ENCODE peak calls at places on chromosomes 16 and 17, in four cellular contexts. U is IMR-90, Z is PC-9, W is endothelial cell of umbilical vein. R is an unnamed sample. For H4K20me1, the result is how much of the 10 kb centered on the place peaks cover.

GRCh38 chr17:68421486-68421885 is 35.8 kb downstream of the WIPI1 start:
- DNase-seq in U (no peak), W (no peak), Z (no peak), R (no peak)

GRCh38 chr17:5813357-5813756 is 229.0 kb upstream of the NLRP1 start:
- DNase-seq in W (no peak), U (no peak), Z (no peak), R (no peak)

GRCh38 chr16:84960942-84961341 is 50.4 kb downstream of the ZDHHC7 start:
- DNase-seq in U (no peak), Z (peak), W (no peak), R (no peak)

GRCh38 chr17:77365584-77366186 is 224.9 kb downstream of the SEC14L1 start:
- DNase-seq in Z (peak), U (peak), W (peak), R (peak)

GRCh38 chr16:69762843-69763556 is 868 bp downstream of the WWP2 start:
- DNase-seq in W (peak), Z (no peak), U (peak), R (peak)

GRCh38 chr17:9406046-9406631 is 169.5 kb downstream of the STX8 start:
- DNase-seq in U (peak), W (no peak), Z (no peak), R (no peak)

GRCh38 chr17:29533976-29534375 is 32.9 kb downstream of the ABHD15 start:
- DNase-seq in Z (no peak), W (no peak), U (no peak), R (no peak)

GRCh38 chr16:985237-985636 is 3.7 kb downstream of the SOX8 start:
- DNase-seq in U (no peak), W (no peak), Z (no peak), R (no peak)

GRCh38 chr16:81649561-81649960 is 129.5 kb upstream of the PLCG2 start:
- DNase-seq in U (peak), Z (no peak), W (no peak), R (no peak)

GRCh38 chr17:10171057-10171456 is 27.3 kb downstream of the GAS7 start:
- DNase-seq in W (no peak), Z (no peak), U (no peak), R (no peak)

GRCh38 chr16:81889896-81890634 is 111.0 kb downstream of the PLCG2 start:
- DNase-seq in Z (peak), W (peak), U (peak), R (peak)

GRCh38 chr17:72466199-72466598 is 345.4 kb downstream of the SOX9 start:
- DNase-seq in W (no peak), U (peak), Z (peak), R (peak)

GRCh38 chr16:12771341-12771798 is 32.3 kb downstream of the CPPED1 start:
- DNase-seq in W (peak), Z (no peak), U (no peak), R (peak)

GRCh38 chr17:36529121-36529520 is 5.5 kb downstream of the MYO19 start:
- DNase-seq in W (peak), U (peak), Z (no peak), R (peak)

GRCh38 chr17:82949361-82949760 is 109.5 kb upstream of the ZNF750 start:
- DNase-seq in Z (no peak), W (no peak), U (no peak), R (no peak)

GRCh38 chr17:302300-302698 is 50.3 kb downstream of the RPH3AL start:
- DNase-seq in Z (peak), W (no peak), U (no peak), R (no peak)

GRCh38 chr17:8223356-8224063 is 13.1 kb upstream of the AURKB start:
- DNase-seq in U (peak), Z (peak), W (no peak), R (no peak)

GRCh38 chr17:67477687-67478086 is 100.6 kb downstream of the PITPNC1 start:
- DNase-seq in Z (no peak), W (no peak), U (peak), R (peak)

GRCh38 chr17:79304907-79305306 is 230.3 kb downstream of the ENGASE start:
- DNase-seq in W (no peak), U (no peak), Z (no peak), R (no peak)

GRCh38 chr17:32746698-32747097 is 130.2 kb downstream of the MYO1D start:
- DNase-seq in Z (no peak), W (no peak), U (peak), R (peak)

GRCh38 chr17:80970044-80970761 is 21.4 kb upstream of the CHMP6 start:
- DNase-seq in Z (no peak), U (no peak), W (no peak), R (no peak)

GRCh38 chr17:74512624-74513084 is 18.6 kb downstream of the CD300LB start:
- DNase-seq in W (no peak), U (no peak), Z (no peak), R (peak)

GRCh38 chr16:73071131-73071940 is 23.4 kb upstream of the ZFHX3 start:
- DNase-seq in W (peak), U (no peak), Z (no peak), R (no peak)

GRCh38 chr16:11255737-11256656 is at the start of gene SOCS1:
- DNase-seq in U (peak), W (peak), Z (peak), R (peak)

GRCh38 chr17:43665387-43666101 is 3.8 kb upstream of the MEOX1 start:
- DNase-seq in Z (no peak), U (no peak), W (no peak), R (no peak)

GRCh38 chr17:35536664-35537160 is 766 bp downstream of the SLFN12L start:
- DNase-seq in W (no peak), Z (no peak), U (no peak), R (no peak)

GRCh38 chr17:78884876-78885667 is 17.9 kb downstream of the CEP295NL start:
- DNase-seq in W (no peak), Z (no peak), U (no peak), R (no peak)

GRCh38 chr16:49369638-49370219 is 3.9 kb upstream of the C16orf78 start:
- DNase-seq in U (no peak), W (no peak), Z (no peak), R (no peak)

GRCh38 chr17:45225964-45226530 is 4.4 kb downstream of the FMNL1 start:
- DNase-seq in U (no peak), W (peak), Z (no peak), R (no peak)

GRCh38 chr17:31566247-31566991 is 174.9 kb downstream of the RAB11FIP4 start:
- DNase-seq in Z (no peak), W (no peak), U (no peak), R (no peak)

GRCh38 chr16:67481561-67482259 is 753 bp upstream of the ATP6V0D1 start:
- DNase-seq in Z (no peak), U (peak), W (peak), R (no peak)

GRCh38 chr17:36105718-36106117 is 2.1 kb downstream of the CCL4 start:
- DNase-seq in U (no peak), Z (no peak), W (no peak), R (no peak)

GRCh38 chr16:979859-980594 is 1.5 kb upstream of the SOX8 start:
- DNase-seq in Z (no peak), W (no peak), U (no peak), R (no peak)

GRCh38 chr17:80083136-80083661 is 18.2 kb upstream of the GAA start:
- DNase-seq in W (no peak), U (no peak), Z (no peak), R (no peak)

GRCh38 chr17:75589919-75590303 is 2.3 kb downstream of the MYO15B start:
- DNase-seq in W (no peak), Z (no peak), U (no peak), R (no peak)

GRCh38 chr16:56263711-56264608 is 72.7 kb downstream of the GNAO1 start:
- DNase-seq in W (no peak), U (no peak), Z (no peak), R (no peak)

GRCh38 chr16:85229869-85230416 is 117.7 kb upstream of the CIBAR2 start:
- DNase-seq in U (no peak), W (no peak), Z (no peak), R (no peak)

GRCh38 chr17:72710834-72711233 is 381.7 kb downstream of the SLC39A11 start:
- DNase-seq in U (no peak), W (no peak), Z (no peak), R (peak)

GRCh38 chr16:72884037-72884436 is 163.9 kb downstream of the ZFHX3 start:
- DNase-seq in Z (no peak), W (no peak), U (peak), R (peak)

GRCh38 chr16:3189869-3190268 is 1.9 kb downstream of the OR1F1 start:
- DNase-seq in Z (no peak), U (no peak), W (no peak), R (no peak)
- H3K4me3 ChIP-seq in Z (peak), U (peak), W (no peak), R (no peak)

GRCh38 chr16:24776486-24777220 is 47.2 kb downstream of the TNRC6A start:
- DNase-seq in W (peak), U (peak), Z (no peak), R (no peak)
- H4K20me1 ChIP-seq in W (under half), U (under half), Z (under half), R (under half)

DNA sequence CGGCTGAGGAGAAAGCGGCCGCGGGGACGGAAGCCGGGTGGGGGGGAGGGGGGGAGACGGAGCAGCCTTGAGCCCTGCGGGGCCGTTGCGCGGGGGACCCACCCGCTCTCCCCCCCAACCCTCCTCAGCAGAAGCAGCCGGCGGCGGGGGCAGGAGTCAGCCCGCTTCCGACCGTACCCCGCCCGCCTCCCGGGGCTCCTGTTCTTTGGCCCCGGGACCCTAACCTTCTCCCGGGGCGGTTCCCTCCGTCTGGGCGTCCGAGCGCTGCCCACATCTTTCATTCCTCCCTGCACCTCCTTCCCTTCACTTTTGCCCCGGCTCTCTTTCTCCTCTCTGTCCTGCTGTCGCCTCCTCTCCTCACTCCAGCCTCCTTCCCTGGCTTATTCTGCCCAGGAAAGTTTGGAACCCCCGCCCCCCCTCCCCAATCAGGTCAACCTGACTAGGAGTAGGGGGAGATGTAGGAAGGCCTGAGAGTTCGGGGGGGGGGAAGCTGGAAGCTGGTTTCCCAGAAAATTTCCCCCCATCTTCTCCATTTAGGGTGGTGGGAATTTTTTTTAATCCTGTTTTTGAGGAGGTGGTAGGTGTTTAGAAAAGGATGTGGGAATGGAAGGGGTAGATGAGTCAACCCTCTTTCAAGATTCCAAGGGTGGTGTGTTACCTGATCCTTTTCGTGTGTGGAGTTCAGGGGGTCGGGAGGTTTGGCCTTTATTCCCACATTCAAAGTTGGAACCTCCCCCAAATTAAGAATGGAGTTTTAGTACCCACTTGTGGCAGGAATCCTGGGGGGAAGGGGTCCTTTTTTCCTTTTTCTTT is 427 bp upstream of the NLK start:
- DNase-seq in Z (no peak), W (no peak), U (peak), R (no peak)
- H3K4me3 ChIP-seq in Z (peak), W (peak), U (peak), R (peak)

DNA sequence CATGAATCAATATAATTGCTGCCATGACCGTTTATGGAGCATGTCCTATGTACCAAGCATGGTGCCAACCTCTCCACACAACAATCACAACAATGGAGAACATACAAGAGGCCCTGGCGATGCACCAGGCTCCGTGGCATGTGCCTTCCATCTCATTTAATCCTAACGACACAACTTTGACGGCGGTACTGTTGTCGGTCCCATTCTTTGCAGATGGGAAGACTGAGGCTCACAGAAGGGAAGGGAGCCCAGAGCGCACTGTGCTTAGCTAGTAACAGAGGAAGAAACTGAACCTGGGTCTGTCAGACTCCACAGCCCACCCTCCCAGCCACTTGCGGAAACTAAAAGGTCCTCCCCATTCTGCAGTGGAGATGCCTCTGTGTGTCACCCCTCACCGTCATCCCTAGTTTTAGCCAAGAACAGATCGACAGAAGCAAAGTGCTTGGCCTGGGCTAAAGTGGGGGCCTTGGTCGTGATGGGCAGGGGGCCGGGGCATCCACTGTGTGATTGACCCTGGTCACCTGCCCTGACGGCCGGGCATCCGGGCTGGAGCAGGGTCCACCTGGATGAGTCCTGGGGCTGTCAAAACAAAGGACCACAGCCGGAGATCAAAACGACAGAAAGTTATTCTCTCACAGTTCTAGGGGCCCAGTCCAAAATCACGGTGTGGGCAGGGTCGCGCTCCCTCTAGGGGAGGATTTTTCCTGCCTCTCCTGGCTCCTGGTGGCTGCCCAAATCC is 183.9 kb downstream of the C16orf95 start:
- DNase-seq in W (no peak), Z (no peak), U (no peak), R (no peak)
- H4K20me1 ChIP-seq in W (under half), Z (under half), U (under half), R (under half)

GRCh38 chr16:28537076-28537475 is 1.7 kb downstream of the NUPR1 start:
- DNase-seq in Z (no peak), U (no peak), W (no peak), R (peak)

GRCh38 chr16:28534542-28535373 is 4.0 kb downstream of the NUPR1 start:
- DNase-seq in W (no peak), U (no peak), Z (no peak), R (no peak)

GRCh38 chr16:28538733-28539596 is at the start of gene NUPR1:
- DNase-seq in U (peak), Z (peak), W (peak), R (peak)

GRCh38 chr16:28543072-28543471 is 4.3 kb upstream of the NUPR1 start:
- DNase-seq in U (no peak), W (no peak), Z (peak), R (no peak)

GRCh38 chr16:28537964-28538732 is 626 bp downstream of the NUPR1 start:
- DNase-seq in Z (no peak), W (no peak), U (no peak), R (no peak)
- H3K4me3 ChIP-seq in Z (peak), W (no peak), U (peak), R (peak)

DNA sequence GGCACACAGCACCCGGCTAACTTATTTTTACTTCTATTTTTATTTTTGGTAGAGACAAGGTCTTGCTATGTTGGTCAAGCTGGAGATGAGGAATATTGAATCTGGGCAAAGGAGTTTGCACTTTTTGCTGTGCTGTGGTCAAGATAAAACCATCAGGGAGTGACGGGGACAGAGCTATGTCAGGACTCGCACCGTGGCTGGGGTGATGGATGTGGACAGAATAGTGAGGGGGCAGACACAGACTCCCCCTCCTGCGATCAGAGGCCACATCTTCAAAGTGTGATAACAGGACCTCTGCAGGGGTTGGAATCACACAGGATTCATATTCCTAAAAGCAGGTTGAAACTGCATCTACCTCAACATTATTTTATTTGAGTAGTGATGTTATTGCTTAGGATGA is 25.6 kb downstream of the IL21R start:
- DNase-seq in Z (no peak), U (no peak), W (no peak), R (no peak)
- H4K20me1 ChIP-seq in Z (under half), U (under half), W (under half), R (under half)

GRCh38 chr16:75372236-75372856 is 61.0 kb downstream of the CFDP1 start:
- DNase-seq in W (peak), U (peak), Z (no peak), R (no peak)
- H3K4me3 ChIP-seq in W (no peak), U (no peak), Z (no peak), R (no peak)

GRCh38 chr16:54282202-54282922 is 4.2 kb downstream of the IRX3 start:
- DNase-seq in U (no peak), W (no peak), Z (no peak), R (peak)

GRCh38 chr16:54281535-54282201 is 4.9 kb downstream of the IRX3 start:
- DNase-seq in W (no peak), Z (no peak), U (no peak), R (no peak)

GRCh38 chr16:54277845-54278703 is 8.5 kb downstream of the IRX3 start:
- DNase-seq in U (no peak), Z (no peak), W (no peak), R (no peak)

GRCh38 chr16:54282923-54283734 is 3.5 kb downstream of the IRX3 start:
- DNase-seq in Z (no peak), W (no peak), U (no peak), R (peak)

DNA sequence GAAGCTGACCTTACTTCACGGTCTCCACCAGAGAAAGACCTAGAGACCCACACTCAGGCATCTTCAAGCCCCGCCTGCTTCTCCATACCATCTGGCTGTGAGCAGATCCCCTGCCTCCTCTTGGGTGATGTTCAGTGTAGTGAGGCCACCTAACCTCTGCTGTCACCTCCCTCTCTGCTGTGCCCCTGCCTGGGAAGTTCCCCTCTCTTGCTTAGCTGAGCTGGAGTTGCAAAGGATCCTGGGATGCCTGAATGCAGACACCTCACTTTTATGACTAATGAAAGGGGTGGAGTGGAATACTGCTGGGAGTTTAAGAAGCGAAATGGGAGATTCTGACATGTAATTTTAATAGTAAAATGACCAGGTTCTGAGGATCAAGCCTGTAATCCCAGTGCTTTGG is 5.8 kb downstream of the IRX3 start:
- DNase-seq in W (no peak), U (no peak), Z (no peak), R (peak)
- H4K20me1 ChIP-seq in W (under half), U (under half), Z (under half), R (under half)

DNA sequence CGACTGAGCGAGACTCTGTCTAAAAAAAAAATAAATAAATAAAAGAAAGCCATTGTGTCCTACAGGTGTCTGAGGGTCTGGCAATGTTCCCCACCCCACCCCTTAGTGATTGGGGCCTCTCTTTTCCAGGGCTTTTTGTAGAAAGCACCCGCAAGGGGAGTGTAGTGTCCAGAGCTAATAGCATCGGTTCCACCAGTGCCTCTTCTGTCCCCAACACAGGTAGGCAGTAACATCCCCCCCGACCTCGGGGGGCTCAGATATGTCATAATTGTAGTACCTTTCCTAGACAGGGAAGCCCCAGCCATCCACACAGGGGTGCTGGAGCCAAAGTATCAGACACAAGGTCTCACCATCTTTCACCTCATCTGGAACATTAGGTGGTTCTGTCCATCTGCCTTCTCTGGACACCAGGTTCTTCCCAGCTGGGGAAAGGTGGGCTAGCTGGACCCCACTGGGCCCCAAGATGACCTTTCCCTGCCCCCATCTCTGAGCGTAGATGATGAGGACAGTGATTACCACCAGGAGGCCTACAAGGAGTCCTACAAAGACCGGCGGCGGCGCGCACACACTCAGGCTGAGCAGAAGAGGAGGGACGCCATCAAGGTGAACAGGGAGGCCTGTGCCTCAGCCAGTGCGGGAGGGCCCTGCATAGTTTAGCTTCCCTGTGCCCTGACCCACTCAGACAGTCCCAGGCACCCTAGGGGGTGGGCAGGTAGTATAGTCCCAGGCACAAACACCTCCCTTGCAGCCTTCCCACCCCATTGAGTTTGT is 1.6 kb downstream of the MLX start:
- DNase-seq in U (no peak), Z (no peak), W (no peak), R (no peak)
- H3K4me3 ChIP-seq in U (no peak), Z (no peak), W (no peak), R (no peak)